ENCODE peak calls at places on chromosomes 7 and 10, in five cellular contexts. One of them, this sample, is unnamed.

GRCh38 chr7:135414850-135415439 is 95.0 kb downstream of the CNOT4 start:
- DNase-seq in EL: peak
- DNase-seq in cardiac muscle cell: peak
- DNase-seq in PC-3: peak
- DNase-seq in endothelial cell: peak
- DNase-seq in this sample: peak

GRCh38 chr10:58585425-58585824 is 72.8 kb downstream of the BICC1 start:
- DNase-seq in cardiac muscle cell: no peak
- DNase-seq in EL: no peak
- DNase-seq in endothelial cell: no peak
- DNase-seq in PC-3: no peak
- DNase-seq in this sample: no peak

GRCh38 chr10:50260791-50261281 is 9.5 kb upstream of the ASAH2 start:
- DNase-seq in EL: no peak
- DNase-seq in PC-3: no peak
- DNase-seq in endothelial cell: no peak
- DNase-seq in cardiac muscle cell: no peak
- DNase-seq in this sample: peak

GRCh38 chr10:11609052-11609451 is 2.4 kb downstream of the USP6NL start:
- DNase-seq in EL: no peak
- DNase-seq in PC-3: no peak
- DNase-seq in cardiac muscle cell: no peak
- DNase-seq in endothelial cell: no peak
- DNase-seq in this sample: no peak

GRCh38 chr10:58475322-58476277 is 37.1 kb upstream of the BICC1 start:
- DNase-seq in EL: peak
- DNase-seq in cardiac muscle cell: peak
- DNase-seq in PC-3: peak
- DNase-seq in endothelial cell: no peak
- DNase-seq in this sample: no peak

GRCh38 chr10:116099031-116099430 is 174.0 kb downstream of the GFRA1 start:
- DNase-seq in endothelial cell: no peak
- DNase-seq in EL: peak
- DNase-seq in PC-3: no peak
- DNase-seq in cardiac muscle cell: no peak
- DNase-seq in this sample: no peak

GRCh38 chr7:118153551-118154177 is 30.3 kb upstream of the LSM8 start:
- DNase-seq in endothelial cell: peak
- DNase-seq in cardiac muscle cell: peak
- DNase-seq in EL: peak
- DNase-seq in PC-3: peak
- DNase-seq in this sample: peak

GRCh38 chr7:22979251-22979650 is 34.7 kb downstream of the HYCC1 start:
- DNase-seq in cardiac muscle cell: no peak
- DNase-seq in endothelial cell: no peak
- DNase-seq in PC-3: no peak
- DNase-seq in EL: no peak
- DNase-seq in this sample: no peak

GRCh38 chr7:130654850-130655249 is 13.7 kb downstream of the COPG2 start:
- DNase-seq in endothelial cell: no peak
- DNase-seq in EL: no peak
- DNase-seq in PC-3: no peak
- DNase-seq in cardiac muscle cell: no peak
- DNase-seq in this sample: no peak

GRCh38 chr7:29975564-29975963 is 14.0 kb downstream of the SCRN1 start:
- DNase-seq in PC-3: no peak
- DNase-seq in endothelial cell: no peak
- DNase-seq in cardiac muscle cell: no peak
- DNase-seq in EL: no peak
- DNase-seq in this sample: no peak

GRCh38 chr10:125605167-125605566 is 77.8 kb downstream of the TEX36 start:
- DNase-seq in endothelial cell: no peak
- DNase-seq in EL: peak
- DNase-seq in PC-3: no peak
- DNase-seq in cardiac muscle cell: peak
- DNase-seq in this sample: no peak

GRCh38 chr7:99784007-99784406 is at the start of gene CYP3A4:
- DNase-seq in PC-3: no peak
- DNase-seq in endothelial cell: no peak
- DNase-seq in cardiac muscle cell: no peak
- DNase-seq in EL: no peak
- DNase-seq in this sample: no peak

GRCh38 chr10:35546824-35547225 is 58.3 kb upstream of the GJD4 start:
- DNase-seq in EL: peak
- DNase-seq in PC-3: peak
- DNase-seq in cardiac muscle cell: peak
- DNase-seq in endothelial cell: no peak
- DNase-seq in this sample: peak

GRCh38 chr10:28403090-28403489 is 100.2 kb upstream of the MPP7 start:
- DNase-seq in PC-3: no peak
- DNase-seq in endothelial cell: no peak
- DNase-seq in EL: no peak
- DNase-seq in cardiac muscle cell: peak
- DNase-seq in this sample: no peak

GRCh38 chr7:50781371-50781770 is 1.3 kb downstream of the GRB10 start:
- DNase-seq in endothelial cell: no peak
- DNase-seq in PC-3: no peak
- DNase-seq in cardiac muscle cell: no peak
- DNase-seq in EL: no peak
- DNase-seq in this sample: peak

GRCh38 chr7:151769189-151769821 is 107.6 kb downstream of the PRKAG2 start:
- DNase-seq in EL: no peak
- DNase-seq in endothelial cell: no peak
- DNase-seq in cardiac muscle cell: no peak
- DNase-seq in PC-3: no peak
- DNase-seq in this sample: no peak

GRCh38 chr7:80095545-80095944 is 39.1 kb upstream of the GNAI1 start:
- DNase-seq in cardiac muscle cell: peak
- DNase-seq in PC-3: peak
- DNase-seq in endothelial cell: no peak
- DNase-seq in EL: peak
- DNase-seq in this sample: peak

GRCh38 chr10:28627102-28627501 is 50.2 kb upstream of the BAMBI start:
- DNase-seq in PC-3: no peak
- DNase-seq in cardiac muscle cell: peak
- DNase-seq in EL: no peak
- DNase-seq in endothelial cell: no peak
- DNase-seq in this sample: no peak

GRCh38 chr10:126221874-126222273 is 166.4 kb downstream of the ADAM12 start:
- DNase-seq in EL: no peak
- DNase-seq in cardiac muscle cell: no peak
- DNase-seq in PC-3: no peak
- DNase-seq in endothelial cell: no peak
- DNase-seq in this sample: no peak

GRCh38 chr10:50604823-50605222 is 18.9 kb downstream of the SGMS1 start:
- DNase-seq in PC-3: peak
- DNase-seq in endothelial cell: no peak
- DNase-seq in cardiac muscle cell: no peak
- DNase-seq in EL: no peak
- DNase-seq in this sample: no peak

GRCh38 chr10:21399392-21400015 is 126.0 kb downstream of the SKIDA1 start:
- DNase-seq in endothelial cell: no peak
- DNase-seq in PC-3: peak
- DNase-seq in EL: peak
- DNase-seq in cardiac muscle cell: peak
- DNase-seq in this sample: peak

GRCh38 chr7:108570146-108570755 is 577 bp downstream of the DNAJB9 start:
- DNase-seq in cardiac muscle cell: peak
- DNase-seq in PC-3: peak
- DNase-seq in endothelial cell: peak
- DNase-seq in EL: peak
- DNase-seq in this sample: peak

GRCh38 chr7:2661096-2661449 is 26.9 kb upstream of the AMZ1 start:
- DNase-seq in EL: no peak
- DNase-seq in PC-3: no peak
- DNase-seq in cardiac muscle cell: no peak
- DNase-seq in endothelial cell: no peak
- DNase-seq in this sample: no peak

GRCh38 chr10:30557884-30558283 is 71.7 kb downstream of the LYZL2 start:
- DNase-seq in cardiac muscle cell: peak
- DNase-seq in PC-3: peak
- DNase-seq in EL: peak
- DNase-seq in endothelial cell: no peak
- DNase-seq in this sample: no peak

GRCh38 chr7:22730921-22731654 is 4.1 kb downstream of the IL6 start:
- DNase-seq in PC-3: peak
- DNase-seq in EL: peak
- DNase-seq in cardiac muscle cell: peak
- DNase-seq in endothelial cell: no peak
- DNase-seq in this sample: no peak

GRCh38 chr7:150403376-150404171 is 24.4 kb downstream of the ZNF775 start:
- DNase-seq in endothelial cell: no peak
- DNase-seq in EL: no peak
- DNase-seq in cardiac muscle cell: no peak
- DNase-seq in PC-3: no peak
- DNase-seq in this sample: no peak